ENCODE peak calls at places on chromosomes 12 and 14, in six cellular contexts. N is EL; M is stimulated activated CD4-positive, alpha-beta T cell treated with anti-CD3 and anti-CD28 coated beads, Interleukin-4, amount 100 ng/mL, for 48 hours; X is left ventricle myocardium inferior; D is mucosa of gallbladder; P is substantia nigra. B is an unnamed sample.

GRCh38 chr12:8709124-8709830 is 11.5 kb downstream of the RIMKLB start:
- DNase-seq in D (no peak), P (peak; percentile 7), N (peak; percentile 34), X (no peak), M (no peak), B (no peak)

GRCh38 chr12:27779837-27780611 is at the start of the genes KLHL42 and MANSC4:
- DNase-seq in P (peak; percentile 11), D (peak; percentile 67), M (peak; percentile 50), X (peak; percentile 76), N (peak; percentile 80), B (peak; percentile 79)

GRCh38 chr14:67396381-67396965 is 15.5 kb downstream of the PLEK2 start:
- DNase-seq in P (no peak), D (no peak), N (peak; percentile 69), X (no peak), M (no peak), B (no peak)

GRCh38 chr12:70508178-70508577 is 129.1 kb downstream of the PTPRB start:
- DNase-seq in P (no peak), X (no peak), M (no peak), N (no peak), D (no peak), B (no peak)

GRCh38 chr14:33848009-33848408 is 102.9 kb downstream of the EGLN3 start:
- DNase-seq in P (no peak), M (no peak), X (no peak), N (no peak), D (no peak), B (no peak)

GRCh38 chr14:92729632-92730358 is 18.6 kb downstream of the LGMN start:
- DNase-seq in D (no peak), N (peak; percentile 84), X (no peak), P (no peak), M (no peak), B (no peak)

GRCh38 chr14:102592969-102593840 is 756 bp downstream of the RCOR1 start:
- DNase-seq in N (peak; percentile 51), X (peak; percentile 57), M (peak; percentile 37), P (no peak), D (peak; percentile 28), B (peak; percentile 52)

GRCh38 chr12:119988440-119988787 is 622 bp upstream of the BICDL1 start:
- DNase-seq in N (peak; percentile 52), X (no peak), M (no peak), D (no peak), P (no peak), B (no peak)

GRCh38 chr12:91877022-91877421 is 268.6 kb downstream of the BTG1 start:
- DNase-seq in M (peak; percentile 43), X (no peak), N (peak; percentile 9), P (no peak), D (peak; percentile 76), B (no peak)

GRCh38 chr14:102695172-102695569 is 82.1 kb upstream of the TRAF3 start:
- DNase-seq in M (no peak), D (no peak), P (no peak), X (no peak), N (no peak), B (no peak)

GRCh38 chr14:61346793-61347192 is 25.4 kb downstream of the PRKCH start:
- DNase-seq in M (no peak), D (no peak), P (no peak), N (no peak), X (no peak), B (no peak)

GRCh38 chr14:92254786-92255185 is 68.2 kb upstream of the SLC24A4 start:
- DNase-seq in M (no peak), D (peak; percentile 56), P (no peak), N (no peak), X (peak; percentile 75), B (no peak)

GRCh38 chr12:18428416-18428815 is 167.1 kb downstream of the PIK3C2G start:
- DNase-seq in P (no peak), X (no peak), M (no peak), D (no peak), N (peak; percentile 56), B (no peak)

GRCh38 chr12:47651368-47652254 is 54.2 kb downstream of the RPAP3 start:
- DNase-seq in M (peak; percentile 20), P (no peak), X (peak; percentile 31), D (peak; percentile 47), N (peak; percentile 66), B (no peak)

GRCh38 chr12:52856787-52857186 is 8.0 kb upstream of the KRT78 start:
- DNase-seq in P (no peak), M (no peak), N (no peak), X (no peak), D (no peak), B (no peak)

GRCh38 chr12:40693503-40693863 is 1.2 kb downstream of the CNTN1 start:
- DNase-seq in X (no peak), P (no peak), D (peak; percentile 15), N (peak; percentile 1), M (no peak), B (no peak)

GRCh38 chr14:102541771-102542170 is 32.2 kb upstream of the ANKRD9 start:
- DNase-seq in N (no peak), D (no peak), P (no peak), M (no peak), X (no peak), B (no peak)

GRCh38 chr12:126042286-126042685 is 977.1 kb downstream of the AACS start:
- DNase-seq in M (no peak), N (no peak), X (no peak), D (no peak), P (no peak), B (no peak)

GRCh38 chr12:30719060-30719459 is 23.4 kb upstream of the IPO8 start:
- DNase-seq in D (no peak), N (peak; percentile 96), M (no peak), P (no peak), X (no peak), B (no peak)

GRCh38 chr12:120453977-120454376 is 7.7 kb downstream of the GATC start:
- DNase-seq in D (no peak), P (no peak), M (no peak), X (no peak), N (peak; percentile 32), B (no peak)

GRCh38 chr12:64256166-64256800 is 34.2 kb upstream of the KICS2 start:
- DNase-seq in M (no peak), N (peak; percentile 70), D (no peak), X (no peak), P (no peak), B (no peak)

GRCh38 chr14:81208489-81208888 is 12.3 kb downstream of the GTF2A1 start:
- DNase-seq in X (no peak), M (no peak), D (no peak), N (no peak), P (no peak), B (no peak)

GRCh38 chr12:131221061-131221945 is 267.6 kb downstream of the ADGRD1 start:
- DNase-seq in D (no peak), M (no peak), X (no peak), N (no peak), P (no peak), B (no peak)

GRCh38 chr12:56941299-56942017 is 7.2 kb upstream of the SDR9C7 start:
- DNase-seq in P (no peak), M (no peak), X (no peak), N (peak; percentile 61), D (no peak), B (no peak)

GRCh38 chr12:26696613-26697092 is 136.3 kb downstream of the ITPR2 start:
- DNase-seq in M (no peak), X (no peak), P (no peak), N (no peak), D (no peak), B (no peak)

GRCh38 chr14:96217381-96217913 is 12.8 kb downstream of the BDKRB2 start:
- DNase-seq in D (no peak), M (no peak), N (no peak), P (no peak), X (no peak), B (no peak)

GRCh38 chr12:123714302-123714627 is 2.1 kb downstream of the ATP6V0A2 start:
- DNase-seq in N (no peak), P (no peak), D (no peak), X (no peak), M (no peak), B (no peak)

GRCh38 chr12:52360663-52361271 is 6.5 kb downstream of the KRT85 start:
- DNase-seq in P (no peak), N (no peak), M (no peak), D (peak; percentile 28), X (no peak), B (no peak)

GRCh38 chr12:53939141-53940108 is 794 bp downstream of the HOXC13 start:
- DNase-seq in X (no peak), D (no peak), P (no peak), N (peak; percentile 67), M (no peak), B (peak; percentile 36)

GRCh38 chr12:110005319-110005973 is 6.2 kb downstream of the ANKRD13A start:
- DNase-seq in M (no peak), N (no peak), D (no peak), X (no peak), P (no peak), B (no peak)

GRCh38 chr12:5166976-5167375 is 123.3 kb downstream of the KCNA5 start:
- DNase-seq in M (no peak), P (no peak), X (no peak), N (peak; percentile 99), D (peak; percentile 16), B (no peak)

GRCh38 chr12:132386926-132387497 is 57.6 kb upstream of the GALNT9 start:
- DNase-seq in P (no peak), X (no peak), D (no peak), M (no peak), N (no peak), B (no peak)

GRCh38 chr12:123071401-123072304 is 79.2 kb downstream of the PITPNM2 start:
- DNase-seq in M (no peak), N (no peak), P (no peak), X (peak; percentile 59), D (peak; percentile 52), B (no peak)

GRCh38 chr12:131869871-131870418 is 24.5 kb upstream of the ULK1 start:
- DNase-seq in M (no peak), X (no peak), N (peak; percentile 87), D (no peak), P (no peak), B (no peak)

GRCh38 chr12:121603581-121603980 is 22.7 kb upstream of the ORAI1 start:
- DNase-seq in P (no peak), N (no peak), D (no peak), M (no peak), X (no peak), B (no peak)

GRCh38 chr14:32224731-32225377 is 21.8 kb upstream of the RNU6-8 start:
- DNase-seq in X (no peak), D (peak; percentile 61), N (peak; percentile 73), M (no peak), P (no peak), B (no peak)

GRCh38 chr12:116864371-116865160 is 16.7 kb downstream of the HRK start:
- DNase-seq in N (peak; percentile 88), P (no peak), M (no peak), D (no peak), X (no peak), B (no peak)

GRCh38 chr14:68079941-68080697 is 260.5 kb downstream of the RAD51B start:
- DNase-seq in D (no peak), X (no peak), P (no peak), M (no peak), N (no peak), B (no peak)

GRCh38 chr12:113762155-113762848 is 203.8 kb downstream of the RBM19 start:
- DNase-seq in M (no peak), X (no peak), P (no peak), N (no peak), D (no peak), B (no peak)